ENCODE peak calls at places on chromosomes 16 and 17, in seven cellular contexts. R, I, T, L, W, J and V are unnamed samples. For H3K36me3, the result is how much of the 10 kb centered on the place peaks cover.

GRCh38 chr16:30136971-30137601 is 14.1 kb upstream of the MAPK3 start:
- DNase-seq in R (no peak), I (no peak), T (no peak), L (no peak), W (no peak), J (no peak), V (no peak)

GRCh38 chr17:56808503-56808902 is 25.2 kb downstream of the C17orf67 start:
- DNase-seq in R (no peak), I (no peak), T (no peak), L (no peak), W (no peak), J (no peak), V (no peak)

GRCh38 chr17:7356072-7356549 is 1.2 kb downstream of the TMEM95 start:
- DNase-seq in R (peak), I (peak), T (peak), L (peak), W (peak), J (no peak), V (no peak)

GRCh38 chr17:80035687-80035936 is at the start of gene TBC1D16:
- DNase-seq in R (no peak), I (no peak), T (no peak), L (no peak), W (no peak), J (no peak), V (no peak)

GRCh38 chr16:1932050-1933028 is 10.7 kb downstream of the MSRB1 start:
- DNase-seq in R (no peak), I (no peak), T (no peak), L (peak), W (peak), J (no peak), V (no peak)

GRCh38 chr17:15957206-15957605 is 12.3 kb downstream of the ADORA2B start:
- DNase-seq in R (peak), I (no peak), T (no peak), L (no peak), W (no peak), J (no peak), V (no peak)

GRCh38 chr17:58269557-58270291 is 11.0 kb downstream of the MPO start:
- DNase-seq in R (no peak), I (no peak), T (no peak), L (no peak), W (no peak), J (no peak), V (no peak)

GRCh38 chr17:78532922-78533640 is 44.1 kb downstream of the DNAH17 start:
- DNase-seq in R (no peak), I (peak), T (no peak), L (no peak), W (no peak), J (no peak), V (no peak)

GRCh38 chr16:2495041-2495440 is 18.7 kb upstream of the ATP6V0C start:
- DNase-seq in R (no peak), I (no peak), T (no peak), L (no peak), W (no peak), J (no peak), V (no peak)

GRCh38 chr17:11495616-11496015 is 102.7 kb upstream of the DNAH9 start:
- DNase-seq in R (no peak), I (no peak), T (no peak), L (no peak), W (no peak), J (no peak), V (no peak)

GRCh38 chr17:79002291-79002690 is 7.3 kb downstream of the CANT1 start:
- DNase-seq in R (peak), I (no peak), T (no peak), L (no peak), W (no peak), J (no peak), V (no peak)

GRCh38 chr16:84500531-84500930 is 3.9 kb downstream of the MEAK7 start:
- DNase-seq in R (peak), I (no peak), T (no peak), L (no peak), W (no peak), J (no peak), V (no peak)

GRCh38 chr16:13935408-13935807 is 15.5 kb downstream of the ERCC4 start:
- DNase-seq in R (no peak), I (no peak), T (peak), L (no peak), W (no peak), J (no peak), V (no peak)

GRCh38 chr17:44589316-44590071 is 32.2 kb downstream of the FZD2 start:
- DNase-seq in R (no peak), I (no peak), T (no peak), L (no peak), W (no peak), J (no peak), V (no peak)

GRCh38 chr17:45906927-45907622 is 12.7 kb downstream of the MAPT start:
- DNase-seq in R (no peak), I (no peak), T (no peak), L (no peak), W (no peak), J (no peak), V (no peak)

GRCh38 chr16:9372934-9373890 is 281.8 kb downstream of the HAPSTR1 start:
- DNase-seq in R (no peak), I (no peak), T (no peak), L (no peak), W (no peak), J (no peak), V (no peak)
- TF ChIP-seq CTCF in R (no peak), I (no peak), T (no peak), L (no peak), W (no peak), J (no peak), V (no peak)

GRCh38 chr17:4715071-4715749 is 4.8 kb downstream of the ARRB2 start:
- DNase-seq in R (no peak), I (no peak), T (no peak), L (no peak), W (no peak), J (no peak), V (no peak)
- H3K4me3 ChIP-seq in R (no peak), I (no peak), T (no peak), L (no peak), W (no peak), J (no peak), V (no peak)

DNA sequence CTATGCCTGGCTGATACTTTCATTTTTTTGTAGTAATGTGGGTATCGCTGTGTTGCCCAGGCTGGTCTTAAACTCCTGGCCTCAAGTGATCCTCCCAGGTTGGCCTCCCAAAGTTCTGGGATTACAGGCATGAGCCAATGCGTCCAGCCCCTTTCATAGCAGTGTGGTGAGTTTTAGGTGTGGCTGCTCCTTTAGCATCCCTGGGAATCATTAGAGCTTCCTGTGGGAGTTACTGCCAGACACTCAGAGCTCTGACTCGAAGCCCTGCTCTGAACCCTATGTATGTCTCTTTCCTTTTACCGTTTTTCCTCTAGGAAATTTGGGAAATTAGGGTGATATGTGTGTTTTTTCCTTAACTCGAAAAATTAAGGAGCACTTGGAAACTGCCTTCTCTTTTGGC is 44.5 kb downstream of the NDE1 start:
- DNase-seq in R (no peak), I (no peak), T (no peak), L (no peak), W (no peak), J (no peak), V (no peak)
- H3K36me3 ChIP-seq in R (half or more), I (half or more), T (half or more), L (under half), W (under half), J (under half), V (under half)

DNA sequence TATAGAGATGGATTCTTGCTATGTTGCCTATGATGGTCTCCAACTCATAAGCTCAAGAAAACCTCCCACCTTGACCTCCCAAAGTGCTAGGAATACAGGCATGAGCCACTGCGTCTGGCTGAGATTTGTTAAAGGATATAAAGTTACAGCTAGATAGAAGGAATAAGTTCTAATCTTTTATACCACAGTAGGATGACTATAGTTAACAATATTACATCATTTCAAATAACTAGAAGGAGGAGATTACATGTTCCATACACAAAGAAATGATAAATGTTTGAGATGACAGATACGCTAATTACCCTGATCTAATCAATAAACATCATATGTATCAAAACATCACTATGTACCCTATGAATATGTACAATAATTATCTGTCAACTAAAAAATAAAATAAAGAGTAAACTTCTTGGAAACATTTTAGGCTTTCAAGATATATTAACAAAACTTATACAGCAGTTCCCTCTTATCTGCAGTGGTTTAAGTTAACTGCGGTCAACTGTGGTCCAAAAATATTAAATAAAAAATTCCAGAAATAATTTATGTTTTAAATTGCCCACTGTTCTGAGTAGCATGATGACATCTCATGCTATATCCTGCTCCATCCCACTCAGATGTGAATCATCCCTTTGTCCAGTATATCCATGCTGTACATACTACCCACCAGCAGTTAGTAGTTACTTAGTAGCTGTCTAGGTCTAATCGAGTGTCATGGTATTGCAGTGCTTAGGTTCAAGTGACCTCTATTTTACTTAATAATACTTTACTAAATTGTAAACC is 129.2 kb upstream of the NACA2 start:
- DNase-seq in R (no peak), I (peak), T (no peak), L (no peak), W (no peak), J (no peak), V (no peak)
- TF ChIP-seq CTCF in R (no peak), I (no peak), T (no peak), L (no peak), W (no peak), J (no peak), V (no peak)

DNA sequence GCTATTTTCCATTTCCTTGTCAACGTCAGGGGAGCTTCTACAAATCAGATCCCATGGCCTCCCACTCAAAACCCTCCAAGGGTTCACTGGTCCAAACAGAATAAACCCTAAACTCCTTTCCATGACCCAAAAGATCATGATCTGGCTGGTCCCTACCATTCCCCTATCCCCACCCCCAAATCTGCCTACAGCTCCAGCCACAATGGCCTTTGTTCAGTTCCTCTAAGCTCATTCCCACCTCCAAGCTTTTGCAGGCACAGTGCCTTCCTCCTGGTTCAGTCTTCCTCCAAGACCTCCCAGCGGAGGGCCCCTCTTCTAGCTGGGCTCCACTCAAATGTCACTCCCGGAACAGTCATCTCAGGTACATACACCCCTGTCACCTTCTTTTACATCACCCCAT is 2.0 kb downstream of the GPRC5B start:
- DNase-seq in R (no peak), I (no peak), T (no peak), L (no peak), W (no peak), J (no peak), V (no peak)
- H3K4me3 ChIP-seq in R (no peak), I (no peak), T (no peak), L (no peak), W (no peak), J (peak), V (no peak)

DNA sequence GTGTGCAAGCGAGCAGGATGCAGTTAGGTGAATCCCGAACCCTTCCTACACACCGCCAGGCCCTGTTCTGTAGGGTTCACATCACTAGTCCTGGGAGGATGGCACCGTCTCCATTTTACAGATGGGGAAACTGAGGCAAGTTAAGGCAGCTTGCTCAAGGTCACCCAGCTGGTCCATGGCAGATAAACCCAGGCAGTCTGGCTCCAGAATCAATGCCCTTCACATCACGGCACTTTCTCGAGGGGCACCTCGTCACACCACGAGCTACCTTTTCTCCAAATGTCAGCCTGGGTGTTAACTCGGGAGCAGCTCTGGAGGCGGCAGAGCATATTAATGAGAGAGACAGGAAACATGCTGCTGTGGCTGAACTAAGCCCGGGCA is 9.5 kb downstream of the NOB1 start:
- DNase-seq in R (no peak), I (no peak), T (no peak), L (no peak), W (no peak), J (no peak), V (no peak)
- H3K36me3 ChIP-seq in R (half or more), I (half or more), T (half or more), L (under half), W (under half), J (under half), V (under half)

GRCh38 chr17:8865811-8866210 is 1.7 kb downstream of the PIK3R6 start:
- DNase-seq in R (no peak), I (no peak), T (no peak), L (no peak), W (no peak), J (no peak), V (no peak)

GRCh38 chr17:8869416-8869815 is 1.9 kb upstream of the PIK3R6 start:
- DNase-seq in R (no peak), I (no peak), T (no peak), L (no peak), W (no peak), J (no peak), V (no peak)

GRCh38 chr17:8868529-8868951 is 1.1 kb upstream of the PIK3R6 start:
- DNase-seq in R (no peak), I (no peak), T (no peak), L (no peak), W (no peak), J (no peak), V (no peak)

GRCh38 chr17:8867361-8867981 is at the start of gene PIK3R6:
- DNase-seq in R (no peak), I (no peak), T (no peak), L (no peak), W (no peak), J (no peak), V (no peak)

GRCh38 chr17:8868092-8868491 is 618 bp upstream of the PIK3R6 start:
- DNase-seq in R (no peak), I (no peak), T (no peak), L (no peak), W (no peak), J (no peak), V (no peak)
- TF ChIP-seq CTCF in R (no peak), I (no peak), T (no peak), L (no peak), W (no peak), J (no peak), V (no peak)